ENCODE peak calls at places on chromosomes 12 and 14, in six cellular contexts. H is psoas muscle, J is foreskin keratinocyte, K is A549, W is right cardiac atrium, D is thyroid gland. O is an unnamed sample. For H3K4me1, the result is how much of the 10 kb centered on the place peaks cover.

GRCh38 chr12:42564540-42564939 is 25.0 kb downstream of the PRICKLE1 start:
- DNase-seq in H (no peak), W (no peak), K (no peak), J (no peak), D (no peak), O (no peak)

GRCh38 chr12:54259194-54260011 is 20.5 kb downstream of the CBX5 start:
- DNase-seq in H (peak), J (peak), W (peak), D (peak), K (peak), O (peak)

GRCh38 chr12:124385219-124385969 is 90.5 kb downstream of the RFLNA start:
- DNase-seq in W (no peak), D (no peak), K (peak), J (peak), H (peak), O (no peak)

GRCh38 chr14:99691111-99691885 is 7.2 kb downstream of the CYP46A1 start:
- DNase-seq in K (no peak), W (no peak), J (no peak), D (no peak), H (no peak), O (no peak)

GRCh38 chr14:71238835-71239234 is 331.6 kb downstream of the PCNX1 start:
- DNase-seq in D (no peak), H (no peak), J (no peak), K (no peak), W (no peak), O (no peak)

GRCh38 chr14:99523661-99524050 is 42.4 kb downstream of the CCNK start:
- DNase-seq in J (no peak), K (no peak), W (peak), H (no peak), D (no peak), O (no peak)

GRCh38 chr14:67943947-67944346 is 124.4 kb downstream of the RAD51B start:
- DNase-seq in K (peak), D (peak), W (peak), J (peak), H (no peak), O (peak)

GRCh38 chr12:39692258-39692853 is 72.8 kb upstream of the ABCD2 start:
- DNase-seq in H (no peak), W (no peak), J (peak), K (no peak), D (no peak), O (no peak)

GRCh38 chr12:1108276-1108675 is 117.3 kb downstream of the ERC1 start:
- DNase-seq in K (no peak), H (no peak), W (no peak), J (no peak), D (no peak), O (no peak)

GRCh38 chr12:27911397-27911796 is 61.1 kb downstream of the PTHLH start:
- DNase-seq in K (no peak), W (no peak), J (no peak), D (no peak), H (no peak), O (no peak)
- H3K4me1 ChIP-seq in K (under half), W (under half), J (under half), D (under half), H (under half), O (under half)

GRCh38 chr12:112936927-112937326 is 1.3 kb upstream of the OAS3 start:
- DNase-seq in J (peak), D (no peak), K (no peak), H (no peak), W (no peak), O (no peak)
- H3K27ac ChIP-seq in J (peak), D (no peak), K (peak), H (no peak), W (no peak), O (no peak)

GRCh38 chr12:75481013-75481705 is 604 bp downstream of the GLIPR1 start:
- DNase-seq in H (no peak), K (no peak), D (no peak), J (no peak), W (no peak), O (no peak)

GRCh38 chr12:75480469-75480949 is at the start of gene GLIPR1:
- DNase-seq in J (peak), W (peak), D (peak), K (peak), H (peak), O (no peak)

GRCh38 chr12:75481774-75482173 is 1.2 kb downstream of the GLIPR1 start:
- DNase-seq in H (no peak), K (no peak), J (no peak), D (no peak), W (no peak), O (no peak)

GRCh38 chr12:75478395-75478794 is 2.2 kb upstream of the GLIPR1 start:
- DNase-seq in W (no peak), D (no peak), J (no peak), K (no peak), H (no peak), O (no peak)

GRCh38 chr12:75479963-75480461 is 543 bp upstream of the GLIPR1 start:
- DNase-seq in W (no peak), H (no peak), D (no peak), K (no peak), J (no peak), O (no peak)
- H3K4me1 ChIP-seq in W (under half), H (under half), D (under half), K (under half), J (under half), O (under half)

GRCh38 chr12:117027251-117028086 is 71.7 kb downstream of the TESC start:
- DNase-seq in W (no peak), J (no peak), D (no peak), K (no peak), H (no peak), O (no peak)
- H3K27ac ChIP-seq in W (no peak), J (no peak), D (no peak), K (no peak), H (no peak), O (no peak)

GRCh38 chr12:68805592-68806120 is 2.3 kb upstream of the MDM2 start:
- DNase-seq in H (no peak), K (no peak), D (no peak), W (no peak), J (peak), O (no peak)
- H3K4me1 ChIP-seq in H (under half), K (under half), D (under half), W (under half), J (under half), O (under half)

GRCh38 chr14:64232944-64233343 is 61.2 kb downstream of the ESR2 start:
- DNase-seq in K (no peak), J (no peak), D (no peak), W (no peak), H (no peak), O (no peak)

GRCh38 chr14:64233791-64234190 is 60.4 kb downstream of the ESR2 start:
- DNase-seq in D (no peak), K (no peak), H (no peak), W (no peak), J (no peak), O (no peak)

GRCh38 chr14:64238049-64238448 is 56.1 kb downstream of the ESR2 start:
- DNase-seq in H (no peak), D (no peak), K (no peak), J (no peak), W (no peak), O (no peak)

GRCh38 chr14:64234877-64235651 is 59.1 kb downstream of the ESR2 start:
- DNase-seq in W (no peak), D (peak), H (peak), J (peak), K (no peak), O (no peak)

GRCh38 chr14:64235652-64236640 is 58.2 kb downstream of the ESR2 start:
- DNase-seq in K (no peak), H (no peak), J (no peak), W (no peak), D (no peak), O (no peak)
- H3K27ac ChIP-seq in K (no peak), H (no peak), J (no peak), W (no peak), D (no peak), O (no peak)

DNA sequence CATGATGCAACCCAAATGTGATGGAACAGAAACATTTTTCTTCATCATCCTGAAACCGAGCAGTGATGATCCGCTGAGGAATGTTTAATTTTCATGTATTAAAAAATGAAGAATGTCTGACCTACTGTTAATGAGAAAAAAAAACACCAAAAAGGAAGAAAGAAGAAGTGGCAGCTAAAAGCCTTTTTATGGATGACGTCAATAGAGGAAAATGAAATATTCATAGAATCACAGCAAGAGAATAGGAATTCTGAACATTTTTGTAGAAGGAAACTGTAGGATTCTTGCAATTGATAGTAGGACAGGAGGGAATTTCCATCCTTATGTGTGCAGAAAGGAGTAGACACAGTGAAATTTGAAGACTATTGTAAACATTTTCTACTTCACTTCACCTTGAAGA is 112.9 kb downstream of the PRKCH start:
- DNase-seq in H (no peak), W (no peak), K (peak), D (no peak), J (no peak), O (no peak)
- H3K4me1 ChIP-seq in H (under half), W (under half), K (half or more), D (under half), J (under half), O (under half)

DNA sequence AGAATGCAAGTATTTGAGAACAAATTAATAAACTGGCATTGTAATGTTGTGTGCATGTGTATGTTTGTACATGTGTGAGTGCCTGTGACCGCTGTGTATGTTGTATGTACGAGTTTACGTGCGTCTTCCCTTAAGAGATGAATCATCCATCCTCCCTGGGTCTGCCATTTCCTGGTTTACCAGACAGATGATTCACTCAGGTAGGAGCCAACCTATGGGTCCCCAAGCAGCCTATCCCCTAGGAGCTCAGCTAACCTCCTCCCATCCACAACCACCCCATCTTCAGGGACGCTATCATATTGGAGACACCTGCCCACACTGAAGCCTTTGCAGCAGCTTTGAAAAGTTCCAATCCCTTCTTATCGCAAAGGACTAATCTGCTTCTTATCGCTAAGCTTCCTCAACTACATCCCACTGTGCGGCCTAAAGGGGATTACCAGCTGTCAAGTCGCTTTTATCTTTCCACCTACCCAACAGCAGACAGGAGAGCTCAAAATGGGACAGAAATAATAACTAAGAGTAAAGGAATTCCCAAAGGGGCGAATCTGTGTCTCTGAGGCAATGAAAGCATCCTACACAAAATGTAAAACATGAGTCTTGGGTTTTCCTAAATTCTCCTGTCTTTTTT is 81.5 kb upstream of the TMCC3 start:
- DNase-seq in H (no peak), J (peak), D (no peak), K (no peak), W (no peak), O (no peak)
- H3K27ac ChIP-seq in H (no peak), J (no peak), D (no peak), K (no peak), W (no peak), O (no peak)

DNA sequence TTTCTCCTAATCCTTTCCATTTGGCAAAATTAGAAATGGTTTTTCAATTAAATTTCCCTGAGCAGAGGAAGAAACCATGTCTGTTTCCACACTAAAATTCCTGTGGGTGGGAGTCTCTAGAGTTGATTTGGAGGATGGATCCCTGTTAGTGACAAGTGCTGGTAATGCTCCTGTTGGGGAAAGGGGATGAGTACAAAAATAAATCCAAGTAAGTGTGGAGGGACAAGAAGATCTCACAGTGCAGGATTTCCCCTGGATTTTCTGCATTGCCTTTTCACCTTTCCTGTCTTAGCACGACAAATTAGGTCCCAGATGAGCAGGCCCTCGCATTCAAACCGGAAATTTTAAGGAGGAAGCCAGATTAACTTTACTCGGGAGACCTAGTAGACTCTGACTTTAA is 107.5 kb downstream of the DAD1 start:
- DNase-seq in D (no peak), J (no peak), K (no peak), H (no peak), W (no peak), O (no peak)
- H3K4me1 ChIP-seq in D (under half), J (under half), K (under half), H (under half), W (under half), O (under half)

DNA sequence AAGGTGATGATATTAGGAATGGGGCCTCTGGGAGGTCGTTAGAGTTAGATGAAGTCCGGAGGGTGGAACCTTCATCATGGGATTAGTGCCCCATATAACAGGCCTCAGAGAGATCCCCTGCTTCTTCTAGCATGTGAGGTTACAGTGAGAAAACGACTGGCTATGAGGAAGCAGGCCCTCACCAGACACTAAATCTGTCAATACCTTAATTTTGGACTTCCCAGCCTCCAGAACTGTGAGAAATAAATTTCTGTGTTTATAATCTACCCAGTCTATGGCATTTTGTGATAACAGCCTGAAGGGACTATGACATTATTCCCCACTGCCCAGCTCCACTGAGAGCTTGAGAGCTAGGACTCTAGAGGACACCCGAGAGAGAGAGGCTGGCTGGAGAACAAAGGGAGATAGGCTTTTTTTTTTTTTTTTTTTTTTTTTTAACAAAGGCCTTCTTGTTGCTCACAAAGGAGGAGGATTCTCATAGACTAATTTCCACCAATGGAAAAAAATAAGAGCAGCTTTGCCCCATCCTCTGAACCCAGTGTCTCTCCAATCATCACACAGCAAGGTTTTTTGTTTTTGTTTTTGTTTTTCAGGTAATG is 87.8 kb upstream of the EEA1 start:
- DNase-seq in D (no peak), K (no peak), W (no peak), J (no peak), H (no peak), O (no peak)
- H3K27ac ChIP-seq in D (no peak), K (no peak), W (no peak), J (no peak), H (no peak), O (no peak)

O was measured in iPS DF 6.9.